ENCODE peak calls at places on chromosome 9, in six cellular contexts. O is EH, X is hippocampal formation, E is kidney epithelial cell, T is amniotic stem cell, G is GM12892. F is an unnamed sample.

GRCh38 chr9:123953601-123954011 is 23.7 kb upstream of the DENND1A start:
- DNase-seq in T (no peak), O (no peak), X (no peak), E (no peak), G (no peak), F (no peak)

GRCh38 chr9:129619787-129620668 is 873 bp downstream of the C9orf50 start:
- DNase-seq in E (no peak), O (peak), T (no peak), G (no peak), X (no peak), F (no peak)

GRCh38 chr9:14911046-14911445 is 818 bp upstream of the FREM1 start:
- DNase-seq in T (no peak), X (no peak), O (no peak), E (no peak), G (no peak), F (no peak)

GRCh38 chr9:13461588-13461987 is 182.1 kb upstream of the MPDZ start:
- DNase-seq in T (no peak), G (no peak), O (no peak), X (no peak), E (no peak), F (no peak)

GRCh38 chr9:2755285-2755684 is 38.0 kb downstream of the KCNV2 start:
- DNase-seq in T (no peak), E (no peak), X (no peak), G (no peak), O (no peak), F (no peak)

GRCh38 chr9:88533951-88534455 is 975 bp upstream of the NXNL2 start:
- DNase-seq in X (no peak), G (no peak), E (no peak), T (peak), O (peak), F (no peak)

GRCh38 chr9:110768887-110769286 is 100.3 kb downstream of the MUSK start:
- DNase-seq in E (no peak), G (no peak), X (no peak), T (no peak), O (no peak), F (no peak)

GRCh38 chr9:37650873-37651768 is at the start of gene FRMPD1:
- DNase-seq in T (no peak), G (peak), E (no peak), O (peak), X (peak), F (peak)

GRCh38 chr9:136011703-136012496 is 50.7 kb upstream of the UBAC1 start:
- DNase-seq in X (peak), E (no peak), T (no peak), O (peak), G (no peak), F (peak)

GRCh38 chr9:76162751-76163500 is 231.3 kb downstream of the RFK start:
- DNase-seq in O (peak), G (no peak), T (no peak), X (no peak), E (no peak), F (no peak)

GRCh38 chr9:37425298-37425752 is 2.8 kb downstream of the GRHPR start:
- DNase-seq in T (no peak), O (no peak), X (no peak), G (no peak), E (no peak), F (peak)

GRCh38 chr9:20524776-20525175 is 97.5 kb downstream of the MLLT3 start:
- DNase-seq in O (no peak), X (no peak), E (no peak), T (no peak), G (no peak), F (no peak)